ENCODE peak calls at places on chromosomes 5 and 9, in nine cellular contexts. R, B, N, C, K, P, U, Z and Y are unnamed samples.

GRCh38 chr5:131682175-131682574 is 47.1 kb upstream of the RAPGEF6 start:
- DNase-seq in R (no peak), B (no peak), N (no peak), C (no peak), K (no peak), P (no peak), U (no peak), Z (no peak), Y (no peak)

GRCh38 chr5:54217826-54218503 is 92.4 kb downstream of the ARL15 start:
- DNase-seq in R (no peak), B (no peak), N (peak; percentile 88), C (no peak), K (no peak), P (peak; percentile 78), U (no peak), Z (peak; percentile 30), Y (peak; percentile 54)

GRCh38 chr5:50744761-50745160 is 78.3 kb downstream of the PARP8 start:
- DNase-seq in R (no peak), B (no peak), N (peak; percentile 18), C (no peak), K (no peak), P (peak; percentile 58), U (no peak), Z (no peak), Y (no peak)

GRCh38 chr9:104094534-104095020 is 468 bp downstream of the SMC2 start:
- DNase-seq in R (no peak), B (no peak), N (no peak), C (no peak), K (no peak), P (no peak), U (no peak), Z (peak; percentile 11), Y (no peak)

GRCh38 chr9:97980479-97980803 is 2.7 kb upstream of the ANP32B start:
- DNase-seq in R (peak; percentile 86), B (no peak), N (peak; percentile 43), C (peak; percentile 47), K (peak; percentile 84), P (no peak), U (no peak), Z (no peak), Y (no peak)

GRCh38 chr9:83959061-83959460 is 21.0 kb downstream of the HNRNPK start:
- DNase-seq in R (no peak), B (peak; percentile 67), N (peak; percentile 72), C (no peak), K (no peak), P (peak; percentile 82), U (no peak), Z (no peak), Y (no peak)

GRCh38 chr5:99815-100214 is 7.8 kb downstream of the PLEKHG4B start:
- DNase-seq in R (no peak), B (no peak), N (no peak), C (no peak), K (no peak), P (no peak), U (no peak), Z (no peak), Y (no peak)

GRCh38 chr9:5633243-5633642 is 4.3 kb downstream of the RIC1 start:
- DNase-seq in R (no peak), B (no peak), N (peak; percentile 59), C (no peak), K (no peak), P (no peak), U (no peak), Z (peak; percentile 34), Y (no peak)

GRCh38 chr5:82257729-82258128 is 20.4 kb downstream of the RPS23 start:
- DNase-seq in R (no peak), B (no peak), N (no peak), C (no peak), K (no peak), P (no peak), U (no peak), Z (no peak), Y (no peak)

GRCh38 chr9:86185872-86186271 is 73.6 kb downstream of the C9orf153 start:
- DNase-seq in R (no peak), B (no peak), N (no peak), C (no peak), K (no peak), P (peak; percentile 15), U (no peak), Z (no peak), Y (no peak)

GRCh38 chr5:8870349-8870748 is 675.5 kb downstream of the SEMA5A start:
- DNase-seq in R (no peak), B (no peak), N (no peak), C (no peak), K (no peak), P (no peak), U (no peak), Z (no peak), Y (no peak)

GRCh38 chr5:7856855-7857254 is 5.9 kb upstream of the CFAP90 start:
- DNase-seq in R (no peak), B (no peak), N (peak; percentile 75), C (peak; percentile 10), K (no peak), P (peak; percentile 22), U (no peak), Z (no peak), Y (peak; percentile 12)

GRCh38 chr9:134375011-134375390 is 48.7 kb downstream of the RXRA start:
- DNase-seq in R (peak; percentile 84), B (no peak), N (peak; percentile 58), C (no peak), K (peak; percentile 94), P (no peak), U (no peak), Z (no peak), Y (no peak)

GRCh38 chr5:134738963-134739661 is 764 bp downstream of the CAMLG start:
- DNase-seq in R (no peak), B (no peak), N (peak; percentile 47), C (peak; percentile 18), K (no peak), P (peak; percentile 37), U (no peak), Z (peak; percentile 64), Y (peak; percentile 24)

GRCh38 chr5:19802686-19803085 is 185.3 kb downstream of the CDH18 start:
- DNase-seq in R (no peak), B (no peak), N (no peak), C (no peak), K (no peak), P (no peak), U (no peak), Z (no peak), Y (no peak)

GRCh38 chr5:147645172-147645571 is 135.3 kb upstream of the DPYSL3 start:
- DNase-seq in R (no peak), B (no peak), N (no peak), C (no peak), K (no peak), P (no peak), U (no peak), Z (no peak), Y (no peak)
- H3K4me3 ChIP-seq in R (no peak overlapping the region), B (no peak overlapping the region), N (no peak overlapping the region), C (no peak overlapping the region), K (no peak overlapping the region), P (no peak overlapping the region), U (no peak overlapping the region), Z (no peak overlapping the region), Y (no peak overlapping the region)

DNA sequence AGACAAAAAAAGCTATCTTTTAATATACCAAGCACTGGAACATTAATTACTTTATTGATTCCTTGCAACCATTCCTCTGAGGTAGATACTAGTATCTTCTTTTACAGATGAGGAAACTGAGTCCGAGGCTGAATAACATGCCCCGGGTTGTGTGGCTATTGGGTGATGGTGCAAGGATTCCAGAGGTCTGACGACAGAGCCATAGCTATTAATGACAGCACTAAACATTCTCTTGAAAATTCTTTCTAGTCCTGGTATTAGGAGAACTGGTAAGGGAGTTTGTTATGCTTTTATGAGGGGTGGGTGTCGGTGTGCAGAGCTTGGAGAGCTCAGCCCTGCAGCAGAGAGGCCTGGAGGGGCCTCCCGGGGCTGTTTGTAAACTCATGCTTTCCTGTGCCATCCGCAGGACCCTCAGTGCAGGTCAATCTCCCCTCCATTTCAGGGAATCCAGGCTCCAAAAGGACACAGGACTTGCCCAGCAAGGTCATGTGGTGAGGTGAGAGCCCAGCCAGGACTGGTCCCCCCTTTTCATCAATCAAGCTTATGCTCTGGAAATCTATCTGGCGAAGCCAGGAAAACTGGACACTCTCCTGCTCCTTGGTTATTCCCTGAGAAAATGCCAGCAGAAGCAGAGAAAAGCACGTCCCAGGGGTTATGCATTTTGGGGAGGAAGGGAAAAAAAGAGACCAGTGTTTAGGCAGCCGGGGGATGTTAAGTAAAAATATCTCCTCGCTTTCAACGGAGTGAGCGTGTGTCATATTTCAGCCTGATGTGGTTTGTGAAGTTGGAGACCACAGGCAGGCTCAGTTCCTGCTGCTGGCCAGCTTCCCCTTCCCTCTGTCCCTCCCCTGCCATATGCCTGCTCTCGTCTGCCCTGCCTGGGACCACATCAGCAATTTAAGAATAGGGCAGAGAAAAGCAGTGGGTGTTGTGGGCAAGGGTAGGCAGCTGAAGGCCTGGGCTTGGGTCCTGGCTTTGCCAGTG is 3.7 kb downstream of the GSN start:
- DNase-seq in R (peak; percentile 84), B (peak; percentile 55), N (peak; percentile 85), C (no peak), K (peak; percentile 70), P (peak; percentile 84), U (peak; percentile 55), Z (no peak), Y (no peak)
- H3K4me3 ChIP-seq in R (no peak overlapping the region), B (no peak overlapping the region), N (no peak overlapping the region), C (no peak overlapping the region), K (peak overlapping the region; percentile 36), P (no peak overlapping the region), U (no peak overlapping the region), Z (no peak overlapping the region), Y (no peak overlapping the region)

GRCh38 chr5:33890633-33891032 is 1.2 kb downstream of the ADAMTS12 start:
- DNase-seq in R (no peak), B (no peak), N (peak; percentile 38), C (no peak), K (no peak), P (peak; percentile 56), U (no peak), Z (peak; percentile 31), Y (no peak)

GRCh38 chr5:33890147-33890546 is 1.6 kb downstream of the ADAMTS12 start:
- DNase-seq in R (no peak), B (no peak), N (peak; percentile 33), C (no peak), K (no peak), P (peak; percentile 48), U (no peak), Z (no peak), Y (no peak)

GRCh38 chr5:33894566-33894965 is 2.8 kb upstream of the ADAMTS12 start:
- DNase-seq in R (no peak), B (no peak), N (no peak), C (no peak), K (no peak), P (peak; percentile 69), U (no peak), Z (no peak), Y (no peak)

GRCh38 chr5:33891731-33892418 is at the start of gene ADAMTS12:
- DNase-seq in R (peak; percentile 83), B (peak; percentile 63), N (peak; percentile 86), C (peak; percentile 24), K (peak; percentile 68), P (peak; percentile 69), U (no peak), Z (no peak), Y (no peak)

GRCh38 chr5:33892419-33893151 is 795 bp upstream of the ADAMTS12 start:
- DNase-seq in R (no peak), B (peak; percentile 55), N (peak; percentile 98), C (peak; percentile 10), K (peak; percentile 50), P (peak; percentile 95), U (no peak), Z (no peak), Y (no peak)
- H3K4me3 ChIP-seq in R (peak overlapping the region; percentile 70), B (peak overlapping the region; percentile 38), N (peak overlapping the region; percentile 66), C (no peak overlapping the region), K (peak overlapping the region; percentile 51), P (peak overlapping the region; percentile 65), U (no peak overlapping the region), Z (peak overlapping the region; percentile 50), Y (no peak overlapping the region)

GRCh38 chr9:14222149-14222835 is 91.6 kb downstream of the NFIB start:
- DNase-seq in R (no peak), B (no peak), N (no peak), C (no peak), K (no peak), P (no peak), U (no peak), Z (no peak), Y (no peak)
- H3K4me3 ChIP-seq in R (no peak overlapping the region), B (no peak overlapping the region), N (no peak overlapping the region), C (no peak overlapping the region), K (no peak overlapping the region), P (no peak overlapping the region), U (no peak overlapping the region), Z (peak overlapping the region; percentile 9), Y (no peak overlapping the region)